ENCODE peak calls at places on chromosome 21, in seven cellular contexts. H is neural progenitor cell, Y is upper lobe of left lung, J is OCI-LY7, F is caudate nucleus, B is prostate gland, C is psoas muscle. Z is an unnamed sample.

GRCh38 chr21:34889287-34889536 is 159.9 kb downstream of the RUNX1 start:
- DNase-seq in B (peak; percentile 39), C (peak; percentile 76), H (no peak), Y (peak; percentile 94), F (no peak), J (no peak), Z (peak; percentile 90)

GRCh38 chr21:16154961-16155360 is 425.2 kb downstream of the USP25 start:
- DNase-seq in F (no peak), B (no peak), J (no peak), Y (no peak), C (no peak), H (peak; percentile 22), Z (no peak)

GRCh38 chr21:41659791-41660560 is 106.9 kb downstream of the RIPK4 start:
- DNase-seq in F (no peak), J (no peak), Y (no peak), C (peak; percentile 74), H (no peak), B (no peak), Z (no peak)

GRCh38 chr21:15212214-15212613 is 147.4 kb upstream of the NRIP1 start:
- DNase-seq in B (no peak), J (no peak), F (no peak), H (no peak), C (no peak), Y (no peak), Z (no peak)

GRCh38 chr21:32298658-32299081 is at the start of gene MRAP:
- DNase-seq in H (no peak), Y (peak; percentile 66), J (no peak), C (no peak), F (no peak), B (no peak), Z (no peak)

GRCh38 chr21:34733866-34734265 is 65.1 kb downstream of the CLIC6 start:
- DNase-seq in C (no peak), J (no peak), Y (no peak), B (no peak), F (no peak), H (no peak), Z (no peak)

GRCh38 chr21:14762309-14762708 is 216.2 kb upstream of the SAMSN1 start:
- DNase-seq in Y (no peak), H (no peak), C (no peak), B (no peak), F (no peak), J (no peak), Z (no peak)

GRCh38 chr21:20802631-20803260 is 195.5 kb upstream of the NCAM2 start:
- DNase-seq in J (no peak), F (peak; percentile 16), C (no peak), B (no peak), Y (no peak), H (no peak), Z (no peak)

GRCh38 chr21:39472211-39472610 is 20.4 kb downstream of the SH3BGR start:
- DNase-seq in H (peak; percentile 24), Y (no peak), F (no peak), C (no peak), B (no peak), J (no peak), Z (peak; percentile 26)

GRCh38 chr21:40466893-40467483 is 380.0 kb downstream of the DSCAM start:
- DNase-seq in Y (no peak), B (peak; percentile 37), H (peak; percentile 33), C (no peak), F (no peak), J (peak; percentile 4), Z (no peak)

GRCh38 chr21:20647603-20648002 is 350.6 kb upstream of the NCAM2 start:
- DNase-seq in B (no peak), C (no peak), H (no peak), J (no peak), Y (no peak), F (no peak), Z (no peak)

GRCh38 chr21:32826317-32827167 is 55.0 kb upstream of the PAXBP1 start:
- DNase-seq in H (peak; percentile 62), C (no peak), J (peak; percentile 45), Y (no peak), B (peak; percentile 21), F (peak; percentile 15), Z (peak; percentile 87)

GRCh38 chr21:18499761-18500376 is 96.3 kb upstream of the TMPRSS15 start:
- DNase-seq in J (peak; percentile 67), B (no peak), Y (no peak), C (no peak), H (peak; percentile 73), F (no peak), Z (no peak)

GRCh38 chr21:25561668-25562641 is 45.3 kb downstream of the MRPL39 start:
- DNase-seq in C (peak; percentile 70), Y (peak; percentile 90), F (no peak), H (peak; percentile 69), B (no peak), J (peak; percentile 54), Z (no peak)

GRCh38 chr21:30463713-30464112 is 16.5 kb downstream of the KRTAP19-1 start:
- DNase-seq in B (no peak), Y (no peak), F (no peak), H (peak; percentile 39), J (peak; percentile 6), C (no peak), Z (no peak)

GRCh38 chr21:41509733-41510132 is 1.8 kb upstream of the TMPRSS2 start:
- DNase-seq in F (no peak), B (no peak), J (no peak), Y (no peak), C (no peak), H (no peak), Z (no peak)

GRCh38 chr21:17139696-17140095 is 373.1 kb upstream of the CXADR start:
- DNase-seq in C (no peak), B (no peak), F (no peak), Y (no peak), J (no peak), H (no peak), Z (no peak)

GRCh38 chr21:16460936-16461335 is 731.2 kb downstream of the USP25 start:
- DNase-seq in H (no peak), Y (no peak), F (no peak), J (no peak), B (no peak), C (no peak), Z (no peak)

GRCh38 chr21:39660191-39660590 is 47.5 kb downstream of the B3GALT5 start:
- DNase-seq in C (no peak), F (no peak), B (no peak), J (no peak), Y (no peak), H (no peak), Z (no peak)

GRCh38 chr21:38355353-38355752 is 98.6 kb downstream of the KCNJ15 start:
- DNase-seq in C (no peak), H (no peak), J (no peak), Y (peak; percentile 48), F (no peak), B (no peak), Z (no peak)

GRCh38 chr21:33703750-33704606 is 61.7 kb downstream of the ITSN1 start:
- DNase-seq in B (no peak), Y (no peak), H (no peak), J (no peak), C (no peak), F (no peak), Z (no peak)

GRCh38 chr21:34344584-34344983 is 19.2 kb upstream of the KCNE2 start:
- DNase-seq in C (no peak), H (no peak), Y (no peak), F (no peak), J (no peak), B (no peak), Z (no peak)

GRCh38 chr21:24825348-24825747 is 781.9 kb downstream of the MRPL39 start:
- DNase-seq in C (no peak), B (no peak), Y (no peak), J (no peak), F (no peak), H (no peak), Z (no peak)

GRCh38 chr21:17045214-17045835 is 467.5 kb upstream of the CXADR start:
- DNase-seq in H (no peak), C (no peak), B (no peak), J (peak; percentile 3), F (no peak), Y (no peak), Z (no peak)

GRCh38 chr21:34243562-34243961 is 120.2 kb upstream of the KCNE2 start:
- DNase-seq in F (no peak), C (no peak), J (peak; percentile 47), Y (no peak), H (peak; percentile 27), B (no peak), Z (no peak)

GRCh38 chr21:41600556-41600955 is 92.6 kb upstream of the TMPRSS2 start:
- DNase-seq in J (no peak), Y (no peak), C (no peak), B (no peak), F (no peak), H (no peak), Z (no peak)

GRCh38 chr21:45143855-45144254 is 69.5 kb downstream of the ADARB1 start:
- DNase-seq in Y (no peak), B (no peak), C (no peak), H (no peak), J (no peak), F (no peak), Z (no peak)

GRCh38 chr21:45146301-45146700 is 71.9 kb downstream of the ADARB1 start:
- DNase-seq in C (no peak), F (no peak), B (no peak), J (no peak), Y (no peak), H (no peak), Z (no peak)

GRCh38 chr21:45142916-45143315 is 68.5 kb downstream of the ADARB1 start:
- DNase-seq in H (no peak), J (no peak), B (no peak), Y (no peak), C (no peak), F (no peak), Z (no peak)

GRCh38 chr21:45146801-45147200 is 72.4 kb downstream of the ADARB1 start:
- DNase-seq in H (no peak), F (no peak), C (no peak), Y (no peak), B (no peak), J (no peak), Z (no peak)

GRCh38 chr21:45145146-45145545 is 70.8 kb downstream of the ADARB1 start:
- DNase-seq in Y (no peak), B (no peak), F (no peak), J (no peak), C (no peak), H (no peak), Z (no peak)
- H3K27ac ChIP-seq in Y (no peak overlapping the region), B (no peak overlapping the region), F (no peak overlapping the region), J (no peak overlapping the region), C (no peak overlapping the region), H (no peak overlapping the region), Z (no peak overlapping the region)

GRCh38 chr21:26795866-26796329 is 49.3 kb downstream of the ADAMTS1 start:
- DNase-seq in C (no peak), Y (no peak), J (no peak), F (peak; percentile 41), B (peak; percentile 14), H (peak; percentile 14), Z (no peak)
- H3K27ac ChIP-seq in C (peak overlapping the region; percentile 32), Y (no peak overlapping the region), J (no peak overlapping the region), F (peak overlapping the region; percentile 77), B (peak overlapping the region; percentile 44), H (no peak overlapping the region), Z (peak overlapping the region; percentile 51)

GRCh38 chr21:42921912-42922311 is 3.5 kb downstream of the ERVH48-1 start:
- DNase-seq in B (no peak), J (no peak), Y (no peak), H (no peak), F (no peak), C (no peak), Z (no peak)
- H3K27ac ChIP-seq in B (no peak overlapping the region), J (no peak overlapping the region), Y (no peak overlapping the region), H (no peak overlapping the region), F (no peak overlapping the region), C (no peak overlapping the region), Z (no peak overlapping the region)

GRCh38 chr21:36999131-36999898 is 7.2 kb upstream of the RIPPLY3 start:
- DNase-seq in J (no peak), C (no peak), H (no peak), F (no peak), B (no peak), Y (no peak), Z (no peak)
- H3K27ac ChIP-seq in J (no peak overlapping the region), C (no peak overlapping the region), H (no peak overlapping the region), F (no peak overlapping the region), B (no peak overlapping the region), Y (no peak overlapping the region), Z (no peak overlapping the region)